ENCODE peak calls at places on chromosomes 5 and 9, in eight cellular contexts. One of them, this sample, is unnamed.

GRCh38 chr9:69719368-69719767 is 40.4 kb downstream of the PTAR1 start:
- DNase-seq in left cardiac atrium: no peak
- DNase-seq in smooth muscle cell of the brain vasculature: no peak
- DNase-seq in vagina: no peak
- DNase-seq in activated naive CD4-positive, alpha-beta T cell treated with anti-CD3 and anti-CD28 coated beads, Interleukin-2, amount 10 ng/mL, durations not matched to agents 7 days and 5 days: no peak
- DNase-seq in nucleus accumbens: no peak
- DNase-seq in posterior cingulate gyrus: no peak
- DNase-seq in mucosa of gallbladder: no peak
- DNase-seq in this sample: no peak

GRCh38 chr5:33788922-33789321 is 102.9 kb downstream of the ADAMTS12 start:
- DNase-seq in left cardiac atrium: no peak
- DNase-seq in nucleus accumbens: no peak
- DNase-seq in activated naive CD4-positive, alpha-beta T cell treated with anti-CD3 and anti-CD28 coated beads, Interleukin-2, amount 10 ng/mL, durations not matched to agents 7 days and 5 days: no peak
- DNase-seq in mucosa of gallbladder: no peak
- DNase-seq in vagina: no peak
- DNase-seq in posterior cingulate gyrus: no peak
- DNase-seq in smooth muscle cell of the brain vasculature: peak
- DNase-seq in this sample: no peak

GRCh38 chr5:168947212-168947868 is 353.6 kb downstream of the SLIT3 start:
- DNase-seq in posterior cingulate gyrus: peak
- DNase-seq in activated naive CD4-positive, alpha-beta T cell treated with anti-CD3 and anti-CD28 coated beads, Interleukin-2, amount 10 ng/mL, durations not matched to agents 7 days and 5 days: peak
- DNase-seq in vagina: no peak
- DNase-seq in nucleus accumbens: no peak
- DNase-seq in mucosa of gallbladder: peak
- DNase-seq in left cardiac atrium: peak
- DNase-seq in smooth muscle cell of the brain vasculature: no peak
- DNase-seq in this sample: peak

GRCh38 chr5:173764321-173765029 is 123.7 kb upstream of the CPEB4 start:
- DNase-seq in vagina: no peak
- DNase-seq in mucosa of gallbladder: peak
- DNase-seq in smooth muscle cell of the brain vasculature: peak
- DNase-seq in activated naive CD4-positive, alpha-beta T cell treated with anti-CD3 and anti-CD28 coated beads, Interleukin-2, amount 10 ng/mL, durations not matched to agents 7 days and 5 days: no peak
- DNase-seq in nucleus accumbens: no peak
- DNase-seq in left cardiac atrium: peak
- DNase-seq in posterior cingulate gyrus: peak
- DNase-seq in this sample: no peak

GRCh38 chr9:95129651-95130291 is 187.7 kb downstream of the FANCC start:
- DNase-seq in smooth muscle cell of the brain vasculature: no peak
- DNase-seq in posterior cingulate gyrus: no peak
- DNase-seq in nucleus accumbens: no peak
- DNase-seq in activated naive CD4-positive, alpha-beta T cell treated with anti-CD3 and anti-CD28 coated beads, Interleukin-2, amount 10 ng/mL, durations not matched to agents 7 days and 5 days: no peak
- DNase-seq in vagina: peak
- DNase-seq in left cardiac atrium: no peak
- DNase-seq in mucosa of gallbladder: no peak
- DNase-seq in this sample: no peak

GRCh38 chr9:18726546-18726945 is 252.6 kb downstream of the ADAMTSL1 start:
- DNase-seq in nucleus accumbens: no peak
- DNase-seq in left cardiac atrium: no peak
- DNase-seq in posterior cingulate gyrus: no peak
- DNase-seq in smooth muscle cell of the brain vasculature: no peak
- DNase-seq in vagina: no peak
- DNase-seq in activated naive CD4-positive, alpha-beta T cell treated with anti-CD3 and anti-CD28 coated beads, Interleukin-2, amount 10 ng/mL, durations not matched to agents 7 days and 5 days: no peak
- DNase-seq in mucosa of gallbladder: no peak
- DNase-seq in this sample: no peak

GRCh38 chr9:137163101-137163661 is 6.7 kb downstream of the LRRC26 start:
- DNase-seq in mucosa of gallbladder: no peak
- DNase-seq in activated naive CD4-positive, alpha-beta T cell treated with anti-CD3 and anti-CD28 coated beads, Interleukin-2, amount 10 ng/mL, durations not matched to agents 7 days and 5 days: no peak
- DNase-seq in left cardiac atrium: no peak
- DNase-seq in smooth muscle cell of the brain vasculature: no peak
- DNase-seq in posterior cingulate gyrus: no peak
- DNase-seq in vagina: no peak
- DNase-seq in nucleus accumbens: no peak
- DNase-seq in this sample: no peak

GRCh38 chr9:70988551-70988950 is 132.9 kb downstream of the TRPM3 start:
- DNase-seq in nucleus accumbens: no peak
- DNase-seq in left cardiac atrium: no peak
- DNase-seq in posterior cingulate gyrus: no peak
- DNase-seq in mucosa of gallbladder: no peak
- DNase-seq in vagina: no peak
- DNase-seq in smooth muscle cell of the brain vasculature: no peak
- DNase-seq in activated naive CD4-positive, alpha-beta T cell treated with anti-CD3 and anti-CD28 coated beads, Interleukin-2, amount 10 ng/mL, durations not matched to agents 7 days and 5 days: no peak
- DNase-seq in this sample: no peak

GRCh38 chr5:124160265-124160664 is 586.2 kb downstream of the ZNF608 start:
- DNase-seq in mucosa of gallbladder: no peak
- DNase-seq in smooth muscle cell of the brain vasculature: no peak
- DNase-seq in activated naive CD4-positive, alpha-beta T cell treated with anti-CD3 and anti-CD28 coated beads, Interleukin-2, amount 10 ng/mL, durations not matched to agents 7 days and 5 days: no peak
- DNase-seq in posterior cingulate gyrus: no peak
- DNase-seq in vagina: no peak
- DNase-seq in nucleus accumbens: no peak
- DNase-seq in left cardiac atrium: no peak
- DNase-seq in this sample: no peak

GRCh38 chr9:19104528-19105282 is 2.0 kb upstream of the HAUS6 start:
- DNase-seq in mucosa of gallbladder: no peak
- DNase-seq in activated naive CD4-positive, alpha-beta T cell treated with anti-CD3 and anti-CD28 coated beads, Interleukin-2, amount 10 ng/mL, durations not matched to agents 7 days and 5 days: no peak
- DNase-seq in vagina: no peak
- DNase-seq in nucleus accumbens: no peak
- DNase-seq in smooth muscle cell of the brain vasculature: no peak
- DNase-seq in left cardiac atrium: no peak
- DNase-seq in posterior cingulate gyrus: no peak
- DNase-seq in this sample: no peak

GRCh38 chr9:84667571-84668203 is 1.8 kb upstream of the NTRK2 start:
- DNase-seq in nucleus accumbens: no peak
- DNase-seq in vagina: no peak
- DNase-seq in smooth muscle cell of the brain vasculature: no peak
- DNase-seq in left cardiac atrium: peak
- DNase-seq in activated naive CD4-positive, alpha-beta T cell treated with anti-CD3 and anti-CD28 coated beads, Interleukin-2, amount 10 ng/mL, durations not matched to agents 7 days and 5 days: no peak
- DNase-seq in posterior cingulate gyrus: peak
- DNase-seq in mucosa of gallbladder: no peak
- DNase-seq in this sample: no peak

GRCh38 chr5:134423376-134423775 is 11.7 kb upstream of the CDKN2AIPNL start:
- DNase-seq in smooth muscle cell of the brain vasculature: no peak
- DNase-seq in nucleus accumbens: no peak
- DNase-seq in posterior cingulate gyrus: no peak
- DNase-seq in activated naive CD4-positive, alpha-beta T cell treated with anti-CD3 and anti-CD28 coated beads, Interleukin-2, amount 10 ng/mL, durations not matched to agents 7 days and 5 days: no peak
- DNase-seq in mucosa of gallbladder: no peak
- DNase-seq in vagina: no peak
- DNase-seq in left cardiac atrium: no peak
- DNase-seq in this sample: no peak